ENCODE peak calls at places on chromosome 9, in eight cellular contexts. Q, I, V, D, N, U, C and M are unnamed samples.

GRCh38 chr9:27189426-27189825 is 80.4 kb downstream of the TEK start:
- DNase-seq in N (no peak), C (no peak), Q (no peak), U (no peak), I (no peak), D (no peak), V (no peak), M (no peak)

GRCh38 chr9:32722704-32723103 is 60.6 kb upstream of the TMEM215 start:
- DNase-seq in D (no peak), N (no peak), C (no peak), V (no peak), I (no peak), Q (no peak), U (no peak), M (no peak)

GRCh38 chr9:16628421-16628820 is 242.0 kb downstream of the BNC2 start:
- DNase-seq in N (no peak), U (no peak), D (no peak), I (no peak), Q (peak; percentile 65), C (no peak), V (no peak), M (no peak)

GRCh38 chr9:86854898-86855523 is 92.3 kb downstream of the GAS1 start:
- DNase-seq in I (peak; percentile 87), D (peak; percentile 73), U (no peak), Q (peak; percentile 96), V (no peak), N (no peak), C (no peak), M (peak; percentile 38)

GRCh38 chr9:119050281-119050680 is 319.0 kb downstream of the BRINP1 start:
- DNase-seq in V (no peak), D (no peak), Q (no peak), U (no peak), N (no peak), I (no peak), C (no peak), M (no peak)

GRCh38 chr9:116133163-116133562 is 20.4 kb upstream of the PAPPA start:
- DNase-seq in V (no peak), Q (no peak), U (no peak), D (no peak), N (no peak), C (no peak), I (no peak), M (no peak)

GRCh38 chr9:94511943-94512265 is 43.0 kb upstream of the PCAT7 start:
- DNase-seq in C (no peak), D (no peak), Q (no peak), N (no peak), V (no peak), U (no peak), I (no peak), M (no peak)

GRCh38 chr9:76571288-76572204 is 112.6 kb downstream of the GCNT1 start:
- DNase-seq in N (no peak), I (no peak), V (no peak), D (no peak), U (no peak), C (no peak), Q (no peak), M (no peak)

DNA sequence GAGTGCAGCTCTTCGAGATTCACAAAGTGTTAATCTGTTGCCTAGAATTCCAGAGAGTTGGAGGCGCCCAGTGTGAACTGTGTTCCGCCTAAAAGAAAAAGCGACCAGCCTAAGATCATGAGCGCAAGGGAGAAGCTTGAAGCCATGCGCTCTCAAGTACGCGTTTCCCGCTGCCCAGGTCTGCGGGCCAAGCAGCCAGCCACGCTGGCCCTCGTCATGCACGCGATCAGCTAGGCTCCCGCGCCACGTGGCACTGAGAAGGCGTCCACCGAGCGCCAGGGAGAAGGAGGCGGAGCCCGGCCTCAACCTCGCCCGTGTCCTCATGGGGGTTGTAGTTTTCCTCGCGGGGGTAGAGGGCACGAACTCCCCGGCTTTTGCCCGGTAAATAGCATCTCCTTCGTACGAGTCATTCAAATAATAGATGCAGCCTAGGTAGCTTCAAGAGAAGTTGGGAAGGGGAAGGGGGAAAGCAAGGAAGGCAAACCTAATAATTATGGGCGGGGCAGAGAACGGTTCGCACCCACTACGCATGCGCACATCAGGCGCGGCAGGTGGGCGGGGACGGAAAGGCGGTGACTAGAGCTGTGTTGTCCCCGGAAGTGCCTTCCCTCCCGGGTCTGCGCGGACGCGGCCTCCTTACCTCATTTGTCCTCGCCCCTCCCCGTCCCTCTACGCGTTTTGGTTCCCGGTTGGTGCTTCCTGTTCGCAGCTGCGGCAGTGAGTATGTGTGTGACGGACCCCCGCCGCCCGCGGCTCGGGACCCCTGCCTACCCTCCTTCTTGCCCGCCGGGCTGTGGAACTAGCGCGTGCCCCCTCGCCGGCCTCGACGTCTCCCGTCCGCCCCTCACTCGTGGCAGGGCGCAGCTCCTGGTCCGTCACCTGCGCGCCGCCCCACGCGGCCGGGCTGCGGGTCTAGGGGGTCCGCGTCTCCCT is at the start of gene ZCCHC7:
- DNase-seq in U (peak; percentile 97), Q (peak; percentile 93), D (peak; percentile 97), C (peak; percentile 96), N (peak; percentile 96), V (peak; percentile 79), I (peak; percentile 96), M (peak; percentile 68)
- TF ChIP-seq POLR2A in U (peak; percentile 93), Q (peak; percentile 86), D (peak; percentile 89), C (peak; percentile 79), N (no peak), V (peak; percentile 87), I (peak; percentile 96), M (peak; percentile 70)

DNA sequence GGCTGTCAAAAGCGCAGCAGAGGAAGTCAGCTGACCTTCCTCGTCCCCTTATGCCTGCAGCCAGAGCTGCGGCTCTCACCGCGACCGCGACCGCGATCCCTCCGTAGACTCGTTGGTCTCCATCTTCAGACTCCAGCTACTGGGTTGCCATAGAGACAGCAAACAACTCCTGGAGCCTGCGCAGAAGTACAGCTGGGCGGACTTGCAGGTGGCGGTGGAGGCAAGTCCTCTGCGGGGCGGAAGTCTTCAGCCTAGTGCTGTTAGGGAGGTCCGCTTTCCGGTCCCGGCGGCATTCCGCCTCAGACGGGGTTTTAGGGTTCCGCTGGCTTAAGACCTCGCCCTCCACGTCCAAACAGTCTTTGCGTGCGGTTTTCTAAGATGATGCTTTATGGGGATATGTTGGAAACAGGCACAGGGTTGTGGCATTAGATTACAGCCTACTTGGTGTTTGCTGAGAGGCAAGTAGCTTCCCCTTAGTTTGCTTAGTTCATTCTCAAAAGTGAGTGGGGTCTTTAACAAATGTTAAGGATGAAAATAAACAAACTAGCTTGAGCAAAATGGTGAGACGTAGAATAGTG is at the start of gene SPAG8:
- DNase-seq in D (peak; percentile 94), U (peak; percentile 96), Q (peak; percentile 96), C (peak; percentile 98), I (peak; percentile 97), N (peak; percentile 94), V (peak; percentile 82), M (peak; percentile 53)
- TF ChIP-seq POLR2A in D (peak; percentile 14), U (peak; percentile 48), Q (no peak), C (peak; percentile 51), I (peak; percentile 59), N (no peak), V (no peak), M (no peak)

GRCh38 chr9:134217431-134218210 is 53.3 kb upstream of the RNU6ATAC start:
- DNase-seq in D (no peak), U (peak; percentile 23), N (no peak), I (no peak), V (no peak), Q (no peak), C (no peak), M (no peak)

GRCh38 chr9:134215709-134216448 is 51.5 kb upstream of the RNU6ATAC start:
- DNase-seq in V (no peak), I (no peak), N (peak; percentile 40), Q (peak; percentile 92), U (no peak), C (no peak), D (peak; percentile 22), M (no peak)

GRCh38 chr9:134216961-134217360 is 52.6 kb upstream of the RNU6ATAC start:
- DNase-seq in C (no peak), N (no peak), D (no peak), Q (no peak), V (no peak), U (no peak), I (no peak), M (no peak)

GRCh38 chr9:134215395-134215708 is 51.0 kb upstream of the RNU6ATAC start:
- DNase-seq in N (no peak), C (no peak), D (no peak), U (no peak), V (no peak), Q (no peak), I (no peak), M (no peak)

DNA sequence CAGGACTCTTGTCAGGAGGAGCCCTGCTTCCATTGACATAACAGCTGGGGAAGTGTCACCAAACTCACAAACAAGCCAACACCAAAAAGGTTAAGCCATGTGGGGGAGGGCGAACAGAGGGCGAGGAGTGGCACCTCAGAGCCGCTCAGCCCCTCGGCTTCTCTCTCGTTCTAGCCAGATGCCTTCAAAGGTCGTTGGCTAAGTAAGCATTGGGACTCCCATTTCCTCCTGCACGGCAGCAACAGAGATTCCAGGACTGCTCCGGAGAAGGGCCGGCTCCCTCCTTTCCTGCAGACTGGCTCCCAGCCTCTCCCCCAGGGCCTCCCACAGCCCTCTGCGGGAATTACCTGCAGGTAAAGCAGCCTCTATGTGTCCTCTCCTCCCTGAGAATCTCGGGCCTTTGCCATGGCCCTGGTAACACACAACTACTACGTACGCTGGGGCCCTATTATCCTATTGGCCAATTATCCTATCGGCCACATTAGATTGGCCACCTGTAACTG is 52.1 kb upstream of the RNU6ATAC start:
- DNase-seq in D (peak; percentile 12), N (no peak), Q (no peak), U (no peak), V (no peak), I (no peak), C (no peak), M (no peak)
- TF ChIP-seq POLR2A in D (no peak), N (no peak), Q (no peak), U (no peak), V (no peak), I (no peak), C (no peak), M (no peak)

GRCh38 chr9:2242778-2243395 is 227.7 kb downstream of the SMARCA2 start:
- DNase-seq in C (no peak), I (no peak), Q (no peak), V (no peak), D (peak; percentile 62), N (peak; percentile 33), U (no peak), M (no peak)

GRCh38 chr9:2243666-2244555 is 228.8 kb downstream of the SMARCA2 start:
- DNase-seq in C (no peak), Q (no peak), D (no peak), V (no peak), U (no peak), I (no peak), N (no peak), M (no peak)

GRCh38 chr9:2241461-2241874 is 226.3 kb downstream of the SMARCA2 start:
- DNase-seq in U (peak; percentile 75), V (no peak), N (no peak), D (peak; percentile 56), Q (peak; percentile 86), I (peak; percentile 16), C (no peak), M (no peak)

DNA sequence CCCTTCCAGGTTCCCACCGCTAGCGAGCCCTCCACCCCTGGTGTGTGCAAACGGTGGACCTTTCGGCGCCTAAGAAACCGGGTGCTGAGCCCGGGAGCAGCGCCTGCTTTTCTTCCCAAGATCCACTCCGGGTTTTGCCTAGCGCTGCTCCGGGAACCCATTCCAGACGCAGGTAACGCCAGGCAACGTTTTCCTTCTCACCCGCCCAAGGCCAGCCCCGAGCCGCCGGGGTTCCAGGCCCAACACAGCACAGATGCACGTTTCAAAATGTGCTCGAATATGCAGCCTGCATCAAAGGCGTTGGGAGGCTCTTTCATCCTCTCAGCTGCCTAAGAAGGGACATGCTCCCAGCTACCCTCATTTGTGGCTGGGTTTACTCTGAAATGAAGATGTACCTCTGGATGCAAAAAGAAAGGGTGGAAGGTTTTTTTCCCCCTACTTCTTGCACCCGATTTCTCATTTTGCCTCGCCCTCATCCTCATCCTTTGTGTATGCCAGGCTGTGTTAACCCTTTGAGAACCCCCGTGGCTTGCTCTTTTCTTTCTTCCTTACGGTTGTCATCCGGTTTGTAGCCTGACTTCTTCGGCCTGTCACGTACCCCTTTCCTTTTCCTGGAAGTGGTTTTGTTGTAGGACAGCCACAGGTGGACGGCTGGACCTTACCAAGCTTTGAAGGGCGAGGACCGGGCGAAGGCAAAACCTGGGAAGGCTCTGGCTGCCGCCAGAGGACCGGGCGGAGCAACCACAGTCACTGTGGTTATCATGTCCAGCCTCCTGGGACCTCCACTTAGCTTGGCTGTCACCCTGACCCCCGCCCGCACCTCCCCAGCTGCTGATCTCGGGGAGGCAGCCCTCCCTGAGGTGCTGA is 227.0 kb downstream of the SMARCA2 start:
- DNase-seq in U (peak; percentile 86), Q (peak; percentile 88), C (peak; percentile 57), I (peak; percentile 86), V (peak; percentile 31), N (peak; percentile 84), D (peak; percentile 85), M (peak; percentile 67)
- TF ChIP-seq POLR2A in U (no peak), Q (no peak), C (peak; percentile 82), I (peak; percentile 68), V (no peak), N (no peak), D (peak; percentile 73), M (peak; percentile 41)